ENCODE peak calls at places on chromosomes 2 and 18, in seven cellular contexts. I is IMR-90, T is H9, R is neuronal stem cell, X is trophoblast cell, C is mesendoderm, Y is mesenchymal stem cell. H is an unnamed sample.

GRCh38 chr2:23418490-23418911 is 33.5 kb downstream of the KLHL29 start:
- DNase-seq in I (peak; percentile 90), T (no peak), R (no peak), X (peak; percentile 59), C (no peak), Y (peak; percentile 94), H (no peak)

GRCh38 chr2:219629976-219630695 is 2.7 kb downstream of the SLC4A3 start:
- DNase-seq in I (no peak), T (no peak), R (no peak), X (no peak), C (no peak), Y (no peak), H (no peak)

GRCh38 chr2:231900486-231900942 is 25.7 kb downstream of the NPPC start:
- DNase-seq in I (peak; percentile 55), T (peak; percentile 95), R (peak; percentile 76), X (peak; percentile 85), C (peak; percentile 90), Y (peak; percentile 71), H (peak; percentile 99)

GRCh38 chr2:156006721-156007618 is 325.6 kb downstream of the NR4A2 start:
- DNase-seq in I (no peak), T (no peak), R (no peak), X (no peak), C (no peak), Y (no peak), H (no peak)

GRCh38 chr2:132651115-132652099 is 18.6 kb downstream of the LYPD1 start:
- DNase-seq in I (peak; percentile 71), T (peak; percentile 59), R (no peak), X (peak; percentile 11), C (peak; percentile 65), Y (peak; percentile 54), H (no peak)

GRCh38 chr2:174013310-174013751 is 48.2 kb upstream of the SP3 start:
- DNase-seq in I (no peak), T (peak; percentile 44), R (no peak), X (peak; percentile 92), C (peak; percentile 61), Y (no peak), H (no peak)

GRCh38 chr2:48170281-48170680 is 264.0 kb upstream of the FBXO11 start:
- DNase-seq in I (peak; percentile 69), T (no peak), R (no peak), X (peak; percentile 69), C (no peak), Y (peak; percentile 92), H (no peak)

GRCh38 chr18:55322176-55322735 is 265.7 kb downstream of the TCF4 start:
- DNase-seq in I (peak; percentile 96), T (peak; percentile 76), R (peak; percentile 72), X (peak; percentile 19), C (peak; percentile 94), Y (peak; percentile 96), H (no peak)

GRCh38 chr2:174607989-174608865 is 10.6 kb upstream of the WIPF1 start:
- DNase-seq in I (no peak), T (no peak), R (no peak), X (no peak), C (no peak), Y (no peak), H (no peak)

GRCh38 chr2:108918941-108919341 is 70.1 kb downstream of the EDAR start:
- DNase-seq in I (no peak), T (no peak), R (no peak), X (peak; percentile 96), C (no peak), Y (no peak), H (no peak)

GRCh38 chr2:197915548-197916265 is 111.3 kb downstream of the PLCL1 start:
- DNase-seq in I (peak; percentile 70), T (no peak), R (no peak), X (peak; percentile 24), C (no peak), Y (peak; percentile 51), H (no peak)

GRCh38 chr2:24970483-24971299 is 1.1 kb downstream of the DNAJC27 start:
- DNase-seq in I (peak; percentile 30), T (no peak), R (no peak), X (peak; percentile 33), C (peak; percentile 47), Y (peak; percentile 61), H (no peak)

GRCh38 chr2:119177838-119178190 is 19.3 kb upstream of the C1QL2 start:
- DNase-seq in I (no peak), T (no peak), R (no peak), X (no peak), C (no peak), Y (no peak), H (no peak)

GRCh38 chr2:59217360-59217759 is 976.2 kb upstream of the FANCL start:
- DNase-seq in I (no peak), T (no peak), R (no peak), X (no peak), C (no peak), Y (no peak), H (no peak)

GRCh38 chr2:70870790-70871189 is 35.2 kb upstream of the CD207 start:
- DNase-seq in I (no peak), T (no peak), R (no peak), X (no peak), C (no peak), Y (no peak), H (no peak)

GRCh38 chr2:241788572-241788971 is 11.9 kb downstream of the GAL3ST2 start:
- DNase-seq in I (no peak), T (no peak), R (no peak), X (no peak), C (no peak), Y (no peak), H (no peak)

DNA sequence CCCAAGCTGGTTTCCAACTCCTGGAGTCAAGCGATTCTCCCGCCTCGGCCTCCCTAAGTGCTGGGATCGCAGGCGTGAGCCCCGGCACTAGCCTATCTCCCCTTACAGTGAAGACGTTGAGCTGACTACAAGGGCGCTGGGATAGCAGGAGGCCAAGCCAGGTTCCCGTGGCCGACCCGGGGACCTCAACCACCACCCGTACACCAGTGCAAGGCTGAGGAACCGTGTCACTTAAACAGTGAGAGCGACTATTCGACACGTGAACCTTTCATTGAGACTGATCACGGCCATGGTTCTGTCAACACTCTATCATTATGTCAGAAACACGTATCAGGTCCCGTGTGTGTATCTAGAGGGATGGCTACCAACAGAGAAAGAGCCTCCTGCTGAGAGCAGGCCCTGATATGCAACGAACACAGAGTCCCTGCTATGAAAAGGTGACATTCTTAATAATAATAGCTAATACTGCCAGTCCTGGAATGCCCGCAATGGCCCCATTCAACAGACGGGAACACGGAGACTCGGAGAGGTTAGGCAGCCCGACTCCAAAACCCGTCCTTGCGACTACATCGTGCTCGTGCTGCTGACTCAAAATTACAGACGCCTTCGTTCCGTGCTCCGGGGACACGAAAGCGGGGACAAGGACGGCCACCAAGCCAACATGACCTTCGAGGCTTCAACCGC is 851 bp downstream of the AFG3L2 start:
- DNase-seq in I (no peak), T (no peak), R (no peak), X (no peak), C (peak; percentile 48), Y (peak; percentile 52), H (no peak)
- H4K8ac ChIP-seq in I (peak overlapping the region; percentile 36), T (no peak overlapping the region), R (no peak overlapping the region), X (peak overlapping the region; percentile 93), C (no peak overlapping the region), Y (peak overlapping the region; percentile 74), H (no peak overlapping the region)

DNA sequence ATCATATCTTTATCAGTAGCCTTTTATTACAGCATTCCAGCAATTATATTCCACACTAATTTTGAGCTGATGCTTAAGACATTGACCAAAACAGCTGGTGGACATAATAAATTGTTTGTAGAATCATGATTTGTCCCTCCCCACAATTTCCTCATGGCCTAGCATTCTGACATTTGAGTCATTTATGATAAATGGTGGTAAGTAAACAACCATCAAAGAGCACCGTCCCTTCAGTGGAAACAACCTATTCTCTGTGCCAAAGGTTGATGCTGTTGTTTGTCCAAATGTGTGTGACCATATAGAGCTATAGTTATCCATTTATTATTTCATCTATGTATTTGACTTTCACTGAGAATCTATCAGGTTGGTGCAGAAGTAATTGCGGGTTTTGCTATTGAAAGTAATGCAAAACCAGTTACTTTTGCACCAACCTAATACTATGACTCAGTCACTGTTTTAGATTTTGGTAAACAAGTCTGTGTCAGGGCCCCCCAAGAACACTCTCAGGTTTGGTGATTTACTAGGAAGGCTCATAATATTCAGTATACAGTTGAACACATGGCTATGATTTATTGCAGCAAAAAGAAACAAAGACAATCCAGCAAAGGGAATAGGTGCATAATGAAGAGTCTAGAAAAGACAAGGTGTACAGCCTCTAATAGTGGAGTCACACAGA is 608.7 kb upstream of the REG3G start:
- DNase-seq in I (no peak), T (no peak), R (no peak), X (no peak), C (no peak), Y (no peak), H (no peak)
- H4K8ac ChIP-seq in I (no peak overlapping the region), T (no peak overlapping the region), R (no peak overlapping the region), X (no peak overlapping the region), C (no peak overlapping the region), Y (no peak overlapping the region), H (no peak overlapping the region)

GRCh38 chr18:79631761-79632446 is 47.7 kb upstream of the CTDP1 start:
- DNase-seq in I (no peak), T (no peak), R (no peak), X (no peak), C (no peak), Y (no peak), H (no peak)

GRCh38 chr18:79634593-79634992 is 45.0 kb upstream of the CTDP1 start:
- DNase-seq in I (no peak), T (no peak), R (no peak), X (no peak), C (no peak), Y (no peak), H (no peak)

GRCh38 chr18:79631096-79631507 is 48.5 kb upstream of the CTDP1 start:
- DNase-seq in I (no peak), T (no peak), R (no peak), X (no peak), C (no peak), Y (no peak), H (no peak)

GRCh38 chr18:79634186-79634585 is 45.4 kb upstream of the CTDP1 start:
- DNase-seq in I (no peak), T (no peak), R (no peak), X (no peak), C (no peak), Y (no peak), H (no peak)

GRCh38 chr18:79632765-79633164 is 46.8 kb upstream of the CTDP1 start:
- DNase-seq in I (no peak), T (no peak), R (no peak), X (no peak), C (no peak), Y (no peak), H (no peak)
- H4K8ac ChIP-seq in I (no peak overlapping the region), T (no peak overlapping the region), R (no peak overlapping the region), X (no peak overlapping the region), C (no peak overlapping the region), Y (no peak overlapping the region), H (no peak overlapping the region)

GRCh38 chr18:37964885-37965571 is 399.4 kb upstream of the CELF4 start:
- DNase-seq in I (no peak), T (no peak), R (no peak), X (no peak), C (peak; percentile 37), Y (no peak), H (no peak)

GRCh38 chr18:37962316-37962966 is 396.8 kb upstream of the CELF4 start:
- DNase-seq in I (no peak), T (no peak), R (peak; percentile 21), X (no peak), C (no peak), Y (no peak), H (no peak)

GRCh38 chr18:37965572-37965970 is 400.0 kb upstream of the CELF4 start:
- DNase-seq in I (no peak), T (no peak), R (no peak), X (no peak), C (no peak), Y (no peak), H (no peak)

GRCh38 chr18:37963837-37964236 is 398.2 kb upstream of the CELF4 start:
- DNase-seq in I (no peak), T (no peak), R (no peak), X (no peak), C (no peak), Y (no peak), H (no peak)

GRCh38 chr18:37967261-37967660 is 401.7 kb upstream of the CELF4 start:
- DNase-seq in I (no peak), T (no peak), R (no peak), X (no peak), C (no peak), Y (no peak), H (no peak)
- H4K8ac ChIP-seq in I (no peak overlapping the region), T (no peak overlapping the region), R (no peak overlapping the region), X (no peak overlapping the region), C (no peak overlapping the region), Y (no peak overlapping the region), H (no peak overlapping the region)